ENCODE peak calls at places on chromosome 3, in ten cellular contexts. K is neural progenitor cell; J is NCI-H1105 treated with DMSO at 0.1 percent for 48 hours; R is BJ; M is GM12891; S is dorsolateral prefrontal cortex; F is stromal cell of bone marrow; I is activated CD4-positive, CD25-positive, alpha-beta regulatory T cell; P is Caki2; X is HepG2. Y is an unnamed sample.

GRCh38 chr3:10226293-10226692 is 22.0 kb upstream of the TATDN2 start:
- DNase-seq in K (no peak), J (no peak), R (no peak), M (no peak), S (no peak), F (no peak), I (no peak), P (no peak), X (no peak), Y (no peak)

GRCh38 chr3:43497905-43498365 is 123.9 kb downstream of the ANO10 start:
- DNase-seq in K (no peak), J (no peak), R (no peak), M (no peak), S (no peak), F (no peak), I (no peak), P (no peak), X (no peak), Y (no peak)

GRCh38 chr3:120418866-120419490 is 31.8 kb downstream of the FSTL1 start:
- DNase-seq in K (peak), J (peak), R (no peak), M (peak), S (peak), F (no peak), I (no peak), P (peak), X (peak), Y (peak)

GRCh38 chr3:31562525-31562924 is 29.8 kb downstream of the STT3B start:
- DNase-seq in K (peak), J (no peak), R (no peak), M (no peak), S (no peak), F (no peak), I (no peak), P (no peak), X (no peak), Y (no peak)

GRCh38 chr3:32316319-32316718 is 75.3 kb upstream of the CMTM7 start:
- DNase-seq in K (peak), J (no peak), R (no peak), M (no peak), S (no peak), F (no peak), I (no peak), P (no peak), X (peak), Y (no peak)

GRCh38 chr3:121724130-121724529 is 25.4 kb downstream of the GOLGB1 start:
- DNase-seq in K (no peak), J (no peak), R (no peak), M (no peak), S (no peak), F (no peak), I (no peak), P (no peak), X (no peak), Y (no peak)

GRCh38 chr3:159158801-159159200 is 356.9 kb downstream of the MFSD1 start:
- DNase-seq in K (no peak), J (no peak), R (no peak), M (no peak), S (no peak), F (no peak), I (no peak), P (no peak), X (no peak), Y (no peak)

GRCh38 chr3:122786067-122786466 is 7.6 kb downstream of the HSPBAP1 start:
- DNase-seq in K (no peak), J (no peak), R (peak), M (no peak), S (no peak), F (peak), I (no peak), P (no peak), X (peak), Y (no peak)

GRCh38 chr3:62168356-62168755 is 205.0 kb downstream of the FEZF2 start:
- DNase-seq in K (no peak), J (no peak), R (no peak), M (no peak), S (no peak), F (no peak), I (no peak), P (no peak), X (no peak), Y (no peak)

GRCh38 chr3:126401611-126402160 is 7.0 kb downstream of the CFAP100 start:
- DNase-seq in K (no peak), J (no peak), R (no peak), M (no peak), S (no peak), F (no peak), I (no peak), P (no peak), X (no peak), Y (no peak)

GRCh38 chr3:37417297-37418082 is 243.1 kb upstream of the LRRFIP2 start:
- DNase-seq in K (no peak), J (no peak), R (no peak), M (no peak), S (no peak), F (no peak), I (no peak), P (no peak), X (peak), Y (no peak)

GRCh38 chr3:1091276-1091675 is 1.5 kb upstream of the CNTN6 start:
- DNase-seq in K (no peak), J (no peak), R (no peak), M (no peak), S (no peak), F (no peak), I (no peak), P (peak), X (no peak), Y (no peak)